ENCODE peak calls at places on chromosomes 13 and 19, in four cellular contexts. One of them, this sample, is unnamed.

GRCh38 chr13:112771877-112772538 is 82.2 kb downstream of the ATP11A start:
- DNase-seq in activated naive CD8-positive, alpha-beta T cell treated with anti-CD3 and anti-CD28 coated beads, Interleukin-2, amount 50 U/mL, for 24 hours: no peak
- DNase-seq in mucosa of descending colon: peak
- DNase-seq in HFFc6: no peak
- DNase-seq in this sample: peak

GRCh38 chr13:101455863-101456262 is 3.4 kb downstream of the ITGBL1 start:
- DNase-seq in activated naive CD8-positive, alpha-beta T cell treated with anti-CD3 and anti-CD28 coated beads, Interleukin-2, amount 50 U/mL, for 24 hours: no peak
- DNase-seq in mucosa of descending colon: no peak
- DNase-seq in HFFc6: peak
- DNase-seq in this sample: no peak

GRCh38 chr13:110610955-110611595 is 4.3 kb upstream of the NAXD start:
- DNase-seq in activated naive CD8-positive, alpha-beta T cell treated with anti-CD3 and anti-CD28 coated beads, Interleukin-2, amount 50 U/mL, for 24 hours: no peak
- DNase-seq in mucosa of descending colon: no peak
- DNase-seq in HFFc6: no peak
- DNase-seq in this sample: no peak

GRCh38 chr19:14090509-14091085 is at the start of gene SAMD1:
- DNase-seq in activated naive CD8-positive, alpha-beta T cell treated with anti-CD3 and anti-CD28 coated beads, Interleukin-2, amount 50 U/mL, for 24 hours: peak
- DNase-seq in mucosa of descending colon: peak
- DNase-seq in HFFc6: peak
- DNase-seq in this sample: peak

GRCh38 chr19:42074513-42075363 is 1.2 kb upstream of the ZNF574 start:
- DNase-seq in activated naive CD8-positive, alpha-beta T cell treated with anti-CD3 and anti-CD28 coated beads, Interleukin-2, amount 50 U/mL, for 24 hours: peak
- DNase-seq in mucosa of descending colon: peak
- DNase-seq in HFFc6: no peak
- DNase-seq in this sample: no peak

GRCh38 chr13:52127783-52128702 is 830 bp downstream of the NEK5 start:
- DNase-seq in activated naive CD8-positive, alpha-beta T cell treated with anti-CD3 and anti-CD28 coated beads, Interleukin-2, amount 50 U/mL, for 24 hours: peak
- DNase-seq in mucosa of descending colon: peak
- DNase-seq in HFFc6: peak
- DNase-seq in this sample: peak

GRCh38 chr19:33794578-33795369 is 1.9 kb upstream of the KCTD15 start:
- DNase-seq in activated naive CD8-positive, alpha-beta T cell treated with anti-CD3 and anti-CD28 coated beads, Interleukin-2, amount 50 U/mL, for 24 hours: no peak
- DNase-seq in mucosa of descending colon: no peak
- DNase-seq in HFFc6: no peak
- DNase-seq in this sample: peak

GRCh38 chr13:113034451-113035208 is 65.6 kb downstream of the MCF2L start:
- DNase-seq in activated naive CD8-positive, alpha-beta T cell treated with anti-CD3 and anti-CD28 coated beads, Interleukin-2, amount 50 U/mL, for 24 hours: no peak
- DNase-seq in mucosa of descending colon: peak
- DNase-seq in HFFc6: peak
- DNase-seq in this sample: peak

GRCh38 chr13:46303743-46304385 is 83.2 kb downstream of the RUBCNL start:
- DNase-seq in activated naive CD8-positive, alpha-beta T cell treated with anti-CD3 and anti-CD28 coated beads, Interleukin-2, amount 50 U/mL, for 24 hours: no peak
- DNase-seq in mucosa of descending colon: no peak
- DNase-seq in HFFc6: no peak
- DNase-seq in this sample: no peak

GRCh38 chr19:37654118-37654517 is 1.1 kb downstream of the ZFP30 start:
- DNase-seq in activated naive CD8-positive, alpha-beta T cell treated with anti-CD3 and anti-CD28 coated beads, Interleukin-2, amount 50 U/mL, for 24 hours: no peak
- DNase-seq in mucosa of descending colon: no peak
- DNase-seq in HFFc6: no peak
- DNase-seq in this sample: no peak

GRCh38 chr13:95536629-95537241 is 15.8 kb upstream of the CLDN10 start:
- DNase-seq in activated naive CD8-positive, alpha-beta T cell treated with anti-CD3 and anti-CD28 coated beads, Interleukin-2, amount 50 U/mL, for 24 hours: no peak
- DNase-seq in mucosa of descending colon: no peak
- DNase-seq in HFFc6: peak
- DNase-seq in this sample: no peak

GRCh38 chr13:35797946-35798345 is 321.5 kb upstream of the MAB21L1 start:
- DNase-seq in activated naive CD8-positive, alpha-beta T cell treated with anti-CD3 and anti-CD28 coated beads, Interleukin-2, amount 50 U/mL, for 24 hours: no peak
- DNase-seq in mucosa of descending colon: no peak
- DNase-seq in HFFc6: no peak
- DNase-seq in this sample: no peak

GRCh38 chr13:72530471-72530870 is 197.0 kb downstream of the MZT1 start:
- DNase-seq in activated naive CD8-positive, alpha-beta T cell treated with anti-CD3 and anti-CD28 coated beads, Interleukin-2, amount 50 U/mL, for 24 hours: no peak
- DNase-seq in mucosa of descending colon: no peak
- DNase-seq in HFFc6: no peak
- DNase-seq in this sample: no peak

GRCh38 chr13:111202149-111202548 is 87.0 kb downstream of the ARHGEF7 start:
- DNase-seq in activated naive CD8-positive, alpha-beta T cell treated with anti-CD3 and anti-CD28 coated beads, Interleukin-2, amount 50 U/mL, for 24 hours: no peak
- DNase-seq in mucosa of descending colon: no peak
- DNase-seq in HFFc6: no peak
- DNase-seq in this sample: no peak

GRCh38 chr19:19110410-19111137 is 27.7 kb downstream of the TMEM161A start:
- DNase-seq in activated naive CD8-positive, alpha-beta T cell treated with anti-CD3 and anti-CD28 coated beads, Interleukin-2, amount 50 U/mL, for 24 hours: peak
- DNase-seq in mucosa of descending colon: peak
- DNase-seq in HFFc6: no peak
- DNase-seq in this sample: no peak

GRCh38 chr13:60509601-60510386 is 112.8 kb downstream of the TDRD3 start:
- DNase-seq in activated naive CD8-positive, alpha-beta T cell treated with anti-CD3 and anti-CD28 coated beads, Interleukin-2, amount 50 U/mL, for 24 hours: no peak
- DNase-seq in mucosa of descending colon: no peak
- DNase-seq in HFFc6: peak
- DNase-seq in this sample: no peak

GRCh38 chr19:47093841-47094240 is 19.7 kb downstream of the ZC3H4 start:
- DNase-seq in activated naive CD8-positive, alpha-beta T cell treated with anti-CD3 and anti-CD28 coated beads, Interleukin-2, amount 50 U/mL, for 24 hours: peak
- DNase-seq in mucosa of descending colon: no peak
- DNase-seq in HFFc6: no peak
- DNase-seq in this sample: no peak

GRCh38 chr19:17805427-17805826 is 10.5 kb downstream of the B3GNT3 start:
- DNase-seq in activated naive CD8-positive, alpha-beta T cell treated with anti-CD3 and anti-CD28 coated beads, Interleukin-2, amount 50 U/mL, for 24 hours: no peak
- DNase-seq in mucosa of descending colon: no peak
- DNase-seq in HFFc6: no peak
- DNase-seq in this sample: no peak

GRCh38 chr13:102606537-102607309 is 9.9 kb downstream of the TPP2 start:
- DNase-seq in activated naive CD8-positive, alpha-beta T cell treated with anti-CD3 and anti-CD28 coated beads, Interleukin-2, amount 50 U/mL, for 24 hours: no peak
- DNase-seq in mucosa of descending colon: no peak
- DNase-seq in HFFc6: no peak
- DNase-seq in this sample: no peak

GRCh38 chr13:51683537-51684050 is 99.3 kb downstream of the WDFY2 start:
- DNase-seq in activated naive CD8-positive, alpha-beta T cell treated with anti-CD3 and anti-CD28 coated beads, Interleukin-2, amount 50 U/mL, for 24 hours: no peak
- DNase-seq in mucosa of descending colon: no peak
- DNase-seq in HFFc6: no peak
- DNase-seq in this sample: no peak

GRCh38 chr13:48054601-48055000 is 17.1 kb downstream of the NUDT15 start:
- DNase-seq in activated naive CD8-positive, alpha-beta T cell treated with anti-CD3 and anti-CD28 coated beads, Interleukin-2, amount 50 U/mL, for 24 hours: no peak
- DNase-seq in mucosa of descending colon: no peak
- DNase-seq in HFFc6: no peak
- DNase-seq in this sample: no peak

GRCh38 chr13:60756306-60756705 is 359.3 kb downstream of the TDRD3 start:
- DNase-seq in activated naive CD8-positive, alpha-beta T cell treated with anti-CD3 and anti-CD28 coated beads, Interleukin-2, amount 50 U/mL, for 24 hours: no peak
- DNase-seq in mucosa of descending colon: no peak
- DNase-seq in HFFc6: no peak
- DNase-seq in this sample: no peak

GRCh38 chr19:14556662-14557188 is 15.1 kb downstream of the NDUFB7 start:
- DNase-seq in activated naive CD8-positive, alpha-beta T cell treated with anti-CD3 and anti-CD28 coated beads, Interleukin-2, amount 50 U/mL, for 24 hours: peak
- DNase-seq in mucosa of descending colon: peak
- DNase-seq in HFFc6: peak
- DNase-seq in this sample: peak

GRCh38 chr13:41597348-41598041 is 140.1 kb downstream of the RGCC start:
- DNase-seq in activated naive CD8-positive, alpha-beta T cell treated with anti-CD3 and anti-CD28 coated beads, Interleukin-2, amount 50 U/mL, for 24 hours: no peak
- DNase-seq in mucosa of descending colon: no peak
- DNase-seq in HFFc6: peak
- DNase-seq in this sample: no peak

GRCh38 chr13:109010912-109011311 is 381.5 kb downstream of the MYO16 start:
- DNase-seq in activated naive CD8-positive, alpha-beta T cell treated with anti-CD3 and anti-CD28 coated beads, Interleukin-2, amount 50 U/mL, for 24 hours: no peak
- DNase-seq in mucosa of descending colon: no peak
- DNase-seq in HFFc6: no peak
- DNase-seq in this sample: no peak

GRCh38 chr13:54536112-54536511 is 1507.5 kb downstream of the OLFM4 start:
- DNase-seq in activated naive CD8-positive, alpha-beta T cell treated with anti-CD3 and anti-CD28 coated beads, Interleukin-2, amount 50 U/mL, for 24 hours: no peak
- DNase-seq in mucosa of descending colon: no peak
- DNase-seq in HFFc6: no peak
- DNase-seq in this sample: no peak

GRCh38 chr13:34076319-34076718 is 258.4 kb downstream of the RFC3 start:
- DNase-seq in activated naive CD8-positive, alpha-beta T cell treated with anti-CD3 and anti-CD28 coated beads, Interleukin-2, amount 50 U/mL, for 24 hours: no peak
- DNase-seq in mucosa of descending colon: no peak
- DNase-seq in HFFc6: peak
- DNase-seq in this sample: no peak